ENCODE peak calls at places on chromosomes 13 and 19, in eight cellular contexts. Z, D, S, X, Q, Y, I and B are unnamed samples.

GRCh38 chr13:20182231-20182846 is 10.4 kb downstream of the GJB2 start:
- DNase-seq in Z (no peak), D (no peak), S (peak), X (peak), Q (peak), Y (peak), I (peak), B (peak)

GRCh38 chr19:45496349-45496953 is 396 bp downstream of the RTN2 start:
- DNase-seq in Z (no peak), D (no peak), S (no peak), X (no peak), Q (no peak), Y (no peak), I (peak), B (no peak)

GRCh38 chr19:10420444-10421239 is at the start of gene PDE4A:
- DNase-seq in Z (no peak), D (no peak), S (no peak), X (peak), Q (peak), Y (no peak), I (peak), B (peak)

GRCh38 chr13:91909617-91910016 is 511.2 kb downstream of the GPC5 start:
- DNase-seq in Z (no peak), D (no peak), S (no peak), X (no peak), Q (no peak), Y (no peak), I (no peak), B (no peak)

GRCh38 chr13:37136187-37136586 is 30.7 kb upstream of the CSNK1A1L start:
- DNase-seq in Z (no peak), D (no peak), S (no peak), X (no peak), Q (no peak), Y (no peak), I (no peak), B (no peak)

GRCh38 chr13:101594936-101595335 is 142.5 kb downstream of the ITGBL1 start:
- DNase-seq in Z (no peak), D (no peak), S (no peak), X (no peak), Q (no peak), Y (no peak), I (no peak), B (no peak)

GRCh38 chr19:35973487-35973886 is 21.5 kb upstream of the SDHAF1 start:
- DNase-seq in Z (no peak), D (no peak), S (no peak), X (peak), Q (no peak), Y (no peak), I (no peak), B (no peak)

GRCh38 chr13:89393758-89394157 is 1722.6 kb downstream of the SLITRK5 start:
- DNase-seq in Z (no peak), D (no peak), S (no peak), X (no peak), Q (no peak), Y (no peak), I (no peak), B (no peak)

GRCh38 chr19:33883869-33884519 is 87.3 kb downstream of the KCTD15 start:
- DNase-seq in Z (no peak), D (no peak), S (no peak), X (no peak), Q (no peak), Y (no peak), I (no peak), B (no peak)

GRCh38 chr13:63381078-63381859 is 1965.6 kb upstream of the PCDH20 start:
- DNase-seq in Z (no peak), D (no peak), S (no peak), X (no peak), Q (no peak), Y (no peak), I (no peak), B (no peak)

GRCh38 chr13:99191900-99192399 is 8.7 kb upstream of the UBAC2 start:
- DNase-seq in Z (no peak), D (no peak), S (no peak), X (no peak), Q (no peak), Y (no peak), I (no peak), B (no peak)

GRCh38 chr13:41577437-41577836 is 120.1 kb downstream of the RGCC start:
- DNase-seq in Z (no peak), D (no peak), S (no peak), X (no peak), Q (no peak), Y (no peak), I (peak), B (no peak)

GRCh38 chr13:114116734-114117133 is 15.7 kb downstream of the RASA3 start:
- DNase-seq in Z (no peak), D (no peak), S (no peak), X (no peak), Q (no peak), Y (no peak), I (no peak), B (no peak)

GRCh38 chr13:44710576-44710975 is 134.4 kb upstream of the TSC22D1 start:
- DNase-seq in Z (peak), D (no peak), S (no peak), X (no peak), Q (no peak), Y (no peak), I (no peak), B (no peak)

GRCh38 chr13:29573190-29573589 is 22.3 kb downstream of the SLC7A1 start:
- DNase-seq in Z (no peak), D (no peak), S (no peak), X (no peak), Q (no peak), Y (peak), I (no peak), B (peak)

GRCh38 chr13:21798181-21798580 is 127.3 kb downstream of the FGF9 start:
- DNase-seq in Z (no peak), D (no peak), S (no peak), X (no peak), Q (no peak), Y (no peak), I (no peak), B (no peak)